ENCODE peak calls at places on chromosomes 13 and 19, in eight cellular contexts. L is left colon, C is glutamatergic neuron, O is RCC 7860, G is A172, Q is neuronal stem cell, E is HEK293T, J is C1 segment of cervical spinal cord. R is an unnamed sample.

GRCh38 chr19:49333426-49334288 is 1.5 kb upstream of the CD37 start:
- DNase-seq in E (no peak), O (no peak), G (no peak), L (peak; percentile 56), Q (no peak), J (no peak), C (no peak), R (no peak)

GRCh38 chr13:101139076-101139475 is 277.2 kb downstream of the NALCN start:
- DNase-seq in L (no peak), O (no peak), E (no peak), J (no peak), Q (no peak), G (no peak), C (no peak), R (no peak)

GRCh38 chr13:88051746-88052482 is 380.7 kb downstream of the SLITRK5 start:
- DNase-seq in O (no peak), C (no peak), J (no peak), E (peak; percentile 9), G (no peak), L (no peak), Q (no peak), R (no peak)

GRCh38 chr19:15452111-15453047 is 2.6 kb upstream of the WIZ start:
- DNase-seq in Q (peak; percentile 86), E (peak; percentile 98), O (no peak), L (peak; percentile 90), G (peak; percentile 52), J (no peak), C (peak; percentile 91), R (peak; percentile 95)

GRCh38 chr19:29191005-29191404 is 21.9 kb downstream of the UQCRFS1 start:
- DNase-seq in E (no peak), Q (no peak), L (no peak), C (no peak), G (no peak), O (no peak), J (no peak), R (no peak)

GRCh38 chr13:99416411-99417121 is 84.7 kb upstream of the TM9SF2 start:
- DNase-seq in E (no peak), Q (no peak), C (no peak), G (no peak), J (no peak), O (no peak), L (no peak), R (no peak)

GRCh38 chr19:1668339-1669123 is 16.1 kb upstream of the TCF3 start:
- DNase-seq in Q (no peak), G (no peak), O (no peak), C (peak; percentile 66), J (no peak), L (no peak), E (no peak), R (no peak)

GRCh38 chr13:60838581-60838980 is 441.6 kb downstream of the TDRD3 start:
- DNase-seq in C (no peak), G (no peak), E (no peak), O (no peak), J (no peak), Q (no peak), L (no peak), R (no peak)

GRCh38 chr13:105147481-105147880 is 1388.0 kb downstream of the EFNB2 start:
- DNase-seq in J (no peak), O (no peak), G (no peak), E (no peak), C (no peak), Q (no peak), L (no peak), R (no peak)

GRCh38 chr19:33720691-33721682 is 75.7 kb upstream of the KCTD15 start:
- DNase-seq in L (no peak), Q (no peak), G (no peak), C (no peak), O (no peak), E (no peak), J (no peak), R (no peak)

GRCh38 chr13:49246850-49247721 is 639 bp upstream of the CDADC1 start:
- DNase-seq in C (no peak), E (no peak), L (no peak), Q (no peak), O (no peak), G (no peak), J (no peak), R (no peak)

GRCh38 chr19:38056646-38057045 is 149.6 kb downstream of the SIPA1L3 start:
- DNase-seq in C (no peak), E (no peak), L (no peak), O (no peak), J (no peak), Q (no peak), G (no peak), R (no peak)

GRCh38 chr13:41788552-41788951 is 172.4 kb downstream of the VWA8 start:
- DNase-seq in Q (no peak), J (no peak), O (no peak), E (no peak), C (no peak), G (no peak), L (no peak), R (no peak)

GRCh38 chr13:20492641-20493040 is 33.0 kb downstream of the CRYL1 start:
- DNase-seq in G (peak; percentile 52), O (peak; percentile 36), J (no peak), Q (no peak), C (peak; percentile 32), L (no peak), E (no peak), R (no peak)

GRCh38 chr19:46239193-46239767 is 9.7 kb downstream of the IGFL1 start:
- DNase-seq in E (no peak), L (no peak), O (no peak), G (no peak), C (no peak), Q (no peak), J (no peak), R (no peak)

GRCh38 chr13:73844986-73845385 is 289.2 kb downstream of the KLF12 start:
- DNase-seq in C (no peak), O (no peak), G (no peak), Q (no peak), L (no peak), J (no peak), E (no peak), R (no peak)

GRCh38 chr19:43316591-43317319 is 36.7 kb upstream of the CD177 start:
- DNase-seq in C (no peak), G (peak; percentile 42), Q (no peak), E (peak; percentile 87), J (no peak), O (peak; percentile 11), L (peak; percentile 31), R (no peak)

GRCh38 chr19:13082192-13083007 is 20.3 kb downstream of the LYL1 start:
- DNase-seq in Q (no peak), G (peak; percentile 25), J (no peak), O (peak; percentile 6), L (no peak), E (peak; percentile 52), C (peak; percentile 91), R (no peak)

GRCh38 chr19:28793391-28794168 is 419.4 kb downstream of the UQCRFS1 start:
- DNase-seq in E (no peak), C (peak; percentile 31), L (no peak), J (no peak), O (no peak), Q (peak; percentile 6), G (no peak), R (no peak)

GRCh38 chr13:36819811-36820140 is 754 bp downstream of the RFXAP start:
- DNase-seq in C (no peak), L (no peak), G (no peak), E (peak; percentile 19), J (no peak), Q (peak; percentile 9), O (no peak), R (no peak)

GRCh38 chr13:80118507-80118906 is 222.4 kb downstream of the SPRY2 start:
- DNase-seq in E (no peak), Q (no peak), G (no peak), J (no peak), L (no peak), O (no peak), C (no peak), R (no peak)

GRCh38 chr13:76609643-76610042 is 276.6 kb downstream of the KCTD12 start:
- DNase-seq in O (no peak), L (no peak), C (no peak), G (no peak), J (no peak), E (no peak), Q (no peak), R (no peak)

GRCh38 chr13:31409678-31410356 is 210.0 kb downstream of the B3GLCT start:
- DNase-seq in C (no peak), G (no peak), O (no peak), J (no peak), E (no peak), L (no peak), Q (no peak), R (no peak)

GRCh38 chr19:14614099-14614412 is 31.2 kb downstream of the CLEC17A start:
- DNase-seq in L (peak; percentile 16), O (no peak), J (no peak), Q (no peak), E (no peak), C (no peak), G (no peak), R (no peak)

GRCh38 chr13:86446311-86446710 is 647.1 kb upstream of the SLITRK6 start:
- DNase-seq in G (peak; percentile 82), E (peak; percentile 67), J (no peak), L (no peak), C (peak; percentile 38), O (no peak), Q (no peak), R (no peak)

GRCh38 chr13:28744091-28744536 is 25.3 kb upstream of the SLC46A3 start:
- DNase-seq in O (no peak), E (no peak), Q (no peak), G (peak; percentile 76), C (no peak), J (no peak), L (no peak), R (no peak)

GRCh38 chr19:47209323-47210179 is 21.4 kb downstream of the BBC3 start:
- DNase-seq in L (no peak), J (no peak), O (no peak), G (no peak), E (no peak), C (no peak), Q (no peak), R (peak; percentile 40)

GRCh38 chr13:52096748-52097147 is 32.1 kb downstream of the NEK5 start:
- DNase-seq in J (no peak), Q (no peak), G (no peak), E (no peak), L (no peak), C (no peak), O (no peak), R (no peak)

GRCh38 chr13:105847532-105848295 is 687.7 kb downstream of the EFNB2 start:
- DNase-seq in O (no peak), Q (no peak), G (peak; percentile 20), E (no peak), C (no peak), J (no peak), L (no peak), R (no peak)

GRCh38 chr19:55173717-55174409 is 6.2 kb downstream of the SYT5 start:
- DNase-seq in J (no peak), Q (peak; percentile 69), G (peak; percentile 92), E (peak; percentile 83), O (peak; percentile 8), C (peak; percentile 75), L (peak; percentile 71), R (peak; percentile 81)

GRCh38 chr13:26498524-26499208 is 58.8 kb upstream of the WASF3 start:
- DNase-seq in C (no peak), O (no peak), E (no peak), G (peak; percentile 20), J (no peak), L (no peak), Q (no peak), R (no peak)

GRCh38 chr19:13152356-13152853 is 2.2 kb downstream of the IER2 start:
- DNase-seq in E (no peak), G (no peak), O (no peak), C (no peak), Q (no peak), J (no peak), L (no peak), R (no peak)

GRCh38 chr19:6743714-6744380 is 4.4 kb downstream of the TRIP10 start:
- DNase-seq in E (no peak), Q (peak; percentile 58), J (no peak), L (no peak), O (no peak), G (no peak), C (no peak), R (no peak)

GRCh38 chr19:14496029-14496848 is at the start of gene GIPC1:
- DNase-seq in E (peak; percentile 99), C (peak; percentile 99), G (peak; percentile 97), J (peak; percentile 97), O (peak; percentile 97), Q (peak; percentile 99), L (peak; percentile 95), R (peak; percentile 97)